ENCODE peak calls at places on chromosomes 3 and 15, in seven cellular contexts. U, N, Y, X, Z, W and O are unnamed samples.

GRCh38 chr3:134029734-134030381 is at the start of gene SLCO2A1:
- DNase-seq in U (peak; percentile 27), N (no peak), Y (no peak), X (peak; percentile 93), Z (no peak), W (peak; percentile 33), O (no peak)

GRCh38 chr3:57079221-57079831 is 18.9 kb downstream of the SPATA12 start:
- DNase-seq in U (peak; percentile 36), N (no peak), Y (no peak), X (peak; percentile 57), Z (peak; percentile 64), W (peak; percentile 33), O (peak; percentile 79)

GRCh38 chr3:78496458-78496857 is 1271.3 kb downstream of the ROBO1 start:
- DNase-seq in U (no peak), N (no peak), Y (no peak), X (no peak), Z (no peak), W (no peak), O (no peak)

GRCh38 chr3:32285910-32286309 is 47.4 kb downstream of the CMTM8 start:
- DNase-seq in U (no peak), N (no peak), Y (no peak), X (no peak), Z (peak; percentile 34), W (no peak), O (no peak)

GRCh38 chr15:65839354-65839901 is 29.9 kb upstream of the RAB11A start:
- DNase-seq in U (no peak), N (no peak), Y (no peak), X (no peak), Z (no peak), W (no peak), O (no peak)

GRCh38 chr3:13040381-13041074 is 32.7 kb downstream of the IQSEC1 start:
- DNase-seq in U (no peak), N (no peak), Y (no peak), X (no peak), Z (peak; percentile 43), W (no peak), O (peak; percentile 92)

GRCh38 chr3:159941043-159941994 is 47.3 kb upstream of the IL12A start:
- DNase-seq in U (no peak), N (no peak), Y (no peak), X (no peak), Z (no peak), W (no peak), O (no peak)

GRCh38 chr3:48500656-48501055 is 3.3 kb downstream of the SHISA5 start:
- DNase-seq in U (no peak), N (no peak), Y (no peak), X (no peak), Z (no peak), W (no peak), O (no peak)

GRCh38 chr3:15333099-15333956 is 942 bp upstream of the SH3BP5 start:
- DNase-seq in U (no peak), N (no peak), Y (no peak), X (peak; percentile 22), Z (no peak), W (no peak), O (no peak)

GRCh38 chr15:72312605-72313447 is 7.1 kb downstream of the CELF6 start:
- DNase-seq in U (peak; percentile 50), N (no peak), Y (peak; percentile 79), X (peak; percentile 69), Z (peak; percentile 69), W (peak; percentile 60), O (peak; percentile 86)

GRCh38 chr3:46881819-46882376 is 4.4 kb downstream of the PTH1R start:
- DNase-seq in U (peak; percentile 46), N (no peak), Y (no peak), X (no peak), Z (no peak), W (no peak), O (no peak)

DNA sequence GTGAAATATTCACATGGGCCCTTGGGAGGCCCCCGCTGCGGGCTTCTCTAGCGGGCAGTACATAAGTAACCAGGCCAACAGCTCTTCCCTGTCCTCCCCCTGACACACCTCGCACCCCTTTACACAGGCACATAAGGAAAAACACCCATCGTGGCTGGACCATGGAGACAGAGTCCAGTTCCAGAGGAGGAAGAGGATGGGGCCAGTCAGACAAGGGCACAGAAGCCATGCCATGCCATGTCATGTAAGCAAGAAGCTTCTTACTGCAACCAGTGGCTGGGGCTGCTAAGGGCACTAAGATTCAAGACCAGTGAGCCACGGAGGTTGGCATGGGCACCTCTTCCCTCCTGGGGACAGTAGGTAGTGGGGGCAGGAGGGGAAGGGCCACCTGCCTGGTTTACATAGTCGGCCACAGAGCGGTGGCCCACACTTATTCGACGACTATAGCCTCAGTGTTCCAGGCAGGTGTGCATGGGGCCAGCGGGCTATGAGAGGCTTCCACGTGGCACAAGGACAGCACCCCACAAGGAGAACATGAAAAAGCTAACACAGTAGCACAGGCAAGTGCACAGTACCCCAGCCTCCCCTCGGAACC is 5.7 kb upstream of the CYP11A1 start:
- DNase-seq in U (no peak), N (no peak), Y (no peak), X (no peak), Z (no peak), W (no peak), O (no peak)
- TF ChIP-seq CTCF in U (no peak), N (no peak), Y (no peak), X (no peak), Z (no peak), W (no peak), O (no peak)

DNA sequence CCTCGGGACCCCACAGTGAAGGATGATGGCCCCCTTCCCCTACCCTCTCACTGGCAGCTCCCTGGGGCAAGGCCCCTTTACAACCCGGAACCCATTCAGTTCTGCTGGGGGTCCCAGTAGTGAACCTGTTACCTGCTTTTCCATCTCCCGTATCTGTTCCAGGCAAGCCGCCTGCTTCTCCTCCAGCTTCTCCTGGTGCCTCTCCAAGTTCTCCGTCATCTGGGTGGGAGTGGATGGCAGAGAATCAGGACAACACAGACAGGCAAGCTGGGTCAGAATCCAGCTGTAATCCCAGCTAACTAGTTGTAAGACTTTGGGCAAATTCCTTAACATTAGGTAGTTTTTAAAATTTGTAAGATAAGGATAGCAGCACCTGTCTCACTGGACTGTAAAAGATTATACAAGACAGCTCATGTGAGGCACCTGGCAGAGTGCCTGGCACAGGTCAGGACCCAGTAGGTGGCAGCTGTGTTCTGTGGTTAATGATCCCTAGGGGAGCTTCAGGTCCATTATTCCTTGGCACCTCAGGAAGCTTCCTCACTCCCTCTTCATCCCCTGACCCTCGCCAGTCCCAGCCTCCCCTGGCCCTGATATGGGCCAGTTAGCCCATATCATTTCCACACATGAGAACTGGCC is 6.4 kb upstream of the ANKRD63 start:
- DNase-seq in U (no peak), N (no peak), Y (no peak), X (peak; percentile 88), Z (no peak), W (no peak), O (no peak)
- TF ChIP-seq CTCF in U (peak; percentile 42), N (no peak), Y (no peak), X (no peak), Z (no peak), W (no peak), O (no peak)

GRCh38 chr3:87996845-87997244 is 62.0 kb downstream of the CGGBP1 start:
- DNase-seq in U (no peak), N (no peak), Y (no peak), X (no peak), Z (no peak), W (no peak), O (no peak)
- TF ChIP-seq CTCF in U (no peak), N (no peak), Y (no peak), X (no peak), Z (no peak), W (no peak), O (no peak)

GRCh38 chr15:85870216-85871014 is 75.7 kb upstream of the KLHL25 start:
- DNase-seq in U (no peak), N (no peak), Y (no peak), X (no peak), Z (no peak), W (no peak), O (no peak)

GRCh38 chr15:85869124-85869523 is 74.4 kb upstream of the KLHL25 start:
- DNase-seq in U (no peak), N (no peak), Y (no peak), X (no peak), Z (no peak), W (no peak), O (no peak)

GRCh38 chr15:85867250-85867649 is 72.5 kb upstream of the KLHL25 start:
- DNase-seq in U (no peak), N (no peak), Y (no peak), X (no peak), Z (no peak), W (no peak), O (no peak)

GRCh38 chr15:85860394-85861161 is 65.9 kb upstream of the KLHL25 start:
- DNase-seq in U (no peak), N (no peak), Y (no peak), X (no peak), Z (no peak), W (no peak), O (no peak)

DNA sequence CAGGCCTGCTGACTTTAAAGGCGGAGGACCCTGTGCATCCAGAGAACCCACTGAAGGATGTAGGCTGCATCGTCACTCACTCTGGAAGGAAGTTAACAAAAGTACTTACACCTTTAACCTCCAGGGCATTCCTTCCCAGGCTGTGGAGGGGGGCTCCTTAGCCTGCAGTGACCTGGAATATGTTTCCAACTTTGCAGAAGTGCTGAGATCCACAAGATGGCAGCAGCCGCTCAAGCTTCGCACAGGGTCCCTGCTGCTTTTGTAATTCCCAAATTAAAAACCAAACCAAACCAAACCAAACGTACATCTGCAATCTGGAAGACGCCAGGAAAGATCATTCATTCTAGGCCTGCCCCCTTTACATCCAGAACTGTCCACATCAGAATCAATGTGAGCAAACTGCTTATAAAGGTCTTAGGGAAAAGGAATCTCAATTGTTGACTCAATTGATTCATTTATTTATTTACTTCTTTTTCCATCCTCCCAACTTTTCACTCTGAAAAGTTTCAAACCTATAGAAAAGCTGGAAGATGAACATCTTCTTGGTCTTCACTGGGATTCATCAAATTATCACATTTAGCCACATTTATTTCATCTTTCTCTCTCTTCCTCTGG is 70.5 kb upstream of the KLHL25 start:
- DNase-seq in U (no peak), N (no peak), Y (no peak), X (peak; percentile 10), Z (peak; percentile 39), W (no peak), O (peak; percentile 19)
- TF ChIP-seq CTCF in U (peak; percentile 70), N (peak; percentile 63), Y (peak; percentile 66), X (no peak), Z (peak; percentile 85), W (peak; percentile 24), O (peak; percentile 59)